ENCODE peak calls at places on chromosome 12, in six cellular contexts. One of them, this sample, is unnamed.

GRCh38 chr12:53485955-53486729 is 13.1 kb downstream of the MAP3K12 start:
- DNase-seq in A549: no peak
- DNase-seq in NCI-H226: no peak
- DNase-seq in IMR-90: no peak
- DNase-seq in stimulated activated CD8-positive, alpha-beta memory T cell treated with anti-CD3 and anti-CD28 coated beads, Interleukin-2, amount 100 ng/mL, for 1 hour: no peak
- DNase-seq in head of caudate nucleus: no peak
- DNase-seq in this sample: no peak

GRCh38 chr12:92928431-92928961 is 599 bp downstream of the EEA1 start:
- DNase-seq in A549: peak
- DNase-seq in NCI-H226: peak
- DNase-seq in IMR-90: no peak
- DNase-seq in stimulated activated CD8-positive, alpha-beta memory T cell treated with anti-CD3 and anti-CD28 coated beads, Interleukin-2, amount 100 ng/mL, for 1 hour: peak
- DNase-seq in head of caudate nucleus: peak
- DNase-seq in this sample: no peak

GRCh38 chr12:8852119-8852518 is 29.7 kb downstream of the A2ML1 start:
- DNase-seq in A549: no peak
- DNase-seq in NCI-H226: no peak
- DNase-seq in IMR-90: no peak
- DNase-seq in stimulated activated CD8-positive, alpha-beta memory T cell treated with anti-CD3 and anti-CD28 coated beads, Interleukin-2, amount 100 ng/mL, for 1 hour: no peak
- DNase-seq in head of caudate nucleus: no peak
- DNase-seq in this sample: no peak

GRCh38 chr12:13942826-13943225 is 38.6 kb downstream of the GRIN2B start:
- DNase-seq in A549: peak
- DNase-seq in NCI-H226: no peak
- DNase-seq in IMR-90: no peak
- DNase-seq in stimulated activated CD8-positive, alpha-beta memory T cell treated with anti-CD3 and anti-CD28 coated beads, Interleukin-2, amount 100 ng/mL, for 1 hour: no peak
- DNase-seq in head of caudate nucleus: no peak
- DNase-seq in this sample: peak

GRCh38 chr12:16437281-16437816 is 89.9 kb downstream of the MGST1 start:
- DNase-seq in A549: no peak
- DNase-seq in NCI-H226: no peak
- DNase-seq in IMR-90: no peak
- DNase-seq in stimulated activated CD8-positive, alpha-beta memory T cell treated with anti-CD3 and anti-CD28 coated beads, Interleukin-2, amount 100 ng/mL, for 1 hour: no peak
- DNase-seq in head of caudate nucleus: no peak
- DNase-seq in this sample: no peak

GRCh38 chr12:93804392-93805179 is 127.4 kb downstream of the CRADD start:
- DNase-seq in A549: no peak
- DNase-seq in NCI-H226: no peak
- DNase-seq in IMR-90: no peak
- DNase-seq in stimulated activated CD8-positive, alpha-beta memory T cell treated with anti-CD3 and anti-CD28 coated beads, Interleukin-2, amount 100 ng/mL, for 1 hour: no peak
- DNase-seq in head of caudate nucleus: no peak
- DNase-seq in this sample: no peak

GRCh38 chr12:92424338-92424737 is 278.5 kb upstream of the PLEKHG7 start:
- DNase-seq in A549: no peak
- DNase-seq in NCI-H226: peak
- DNase-seq in IMR-90: peak
- DNase-seq in stimulated activated CD8-positive, alpha-beta memory T cell treated with anti-CD3 and anti-CD28 coated beads, Interleukin-2, amount 100 ng/mL, for 1 hour: no peak
- DNase-seq in head of caudate nucleus: no peak
- DNase-seq in this sample: no peak

GRCh38 chr12:6056406-6057211 is 67.9 kb downstream of the VWF start:
- DNase-seq in A549: peak
- DNase-seq in NCI-H226: no peak
- DNase-seq in IMR-90: no peak
- DNase-seq in stimulated activated CD8-positive, alpha-beta memory T cell treated with anti-CD3 and anti-CD28 coated beads, Interleukin-2, amount 100 ng/mL, for 1 hour: no peak
- DNase-seq in head of caudate nucleus: peak
- DNase-seq in this sample: peak

GRCh38 chr12:31003861-31004640 is 69.6 kb upstream of the DDX11 start:
- DNase-seq in A549: no peak
- DNase-seq in NCI-H226: no peak
- DNase-seq in IMR-90: no peak
- DNase-seq in stimulated activated CD8-positive, alpha-beta memory T cell treated with anti-CD3 and anti-CD28 coated beads, Interleukin-2, amount 100 ng/mL, for 1 hour: no peak
- DNase-seq in head of caudate nucleus: no peak
- DNase-seq in this sample: no peak

GRCh38 chr12:22981711-22982110 is 356.7 kb downstream of the ETNK1 start:
- DNase-seq in A549: peak
- DNase-seq in NCI-H226: no peak
- DNase-seq in IMR-90: peak
- DNase-seq in stimulated activated CD8-positive, alpha-beta memory T cell treated with anti-CD3 and anti-CD28 coated beads, Interleukin-2, amount 100 ng/mL, for 1 hour: no peak
- DNase-seq in head of caudate nucleus: no peak
- DNase-seq in this sample: peak

GRCh38 chr12:49794021-49794420 is 34.2 kb downstream of the NCKAP5L start:
- DNase-seq in A549: no peak
- DNase-seq in NCI-H226: no peak
- DNase-seq in IMR-90: no peak
- DNase-seq in stimulated activated CD8-positive, alpha-beta memory T cell treated with anti-CD3 and anti-CD28 coated beads, Interleukin-2, amount 100 ng/mL, for 1 hour: no peak
- DNase-seq in head of caudate nucleus: no peak
- DNase-seq in this sample: no peak

GRCh38 chr12:106195638-106196037 is 52.2 kb downstream of the CKAP4 start:
- DNase-seq in A549: no peak
- DNase-seq in NCI-H226: no peak
- DNase-seq in IMR-90: peak
- DNase-seq in stimulated activated CD8-positive, alpha-beta memory T cell treated with anti-CD3 and anti-CD28 coated beads, Interleukin-2, amount 100 ng/mL, for 1 hour: no peak
- DNase-seq in head of caudate nucleus: peak
- DNase-seq in this sample: no peak

GRCh38 chr12:125092872-125093680 is 27.8 kb downstream of the AACS start:
- DNase-seq in A549: peak
- DNase-seq in NCI-H226: no peak
- DNase-seq in IMR-90: peak
- DNase-seq in stimulated activated CD8-positive, alpha-beta memory T cell treated with anti-CD3 and anti-CD28 coated beads, Interleukin-2, amount 100 ng/mL, for 1 hour: no peak
- DNase-seq in head of caudate nucleus: peak
- DNase-seq in this sample: peak

GRCh38 chr12:82758743-82759142 is 72.0 kb downstream of the TMTC2 start:
- DNase-seq in A549: peak
- DNase-seq in NCI-H226: no peak
- DNase-seq in IMR-90: no peak
- DNase-seq in stimulated activated CD8-positive, alpha-beta memory T cell treated with anti-CD3 and anti-CD28 coated beads, Interleukin-2, amount 100 ng/mL, for 1 hour: no peak
- DNase-seq in head of caudate nucleus: no peak
- DNase-seq in this sample: no peak

GRCh38 chr12:120119395-120119973 is 2.9 kb upstream of the RAB35 start:
- DNase-seq in A549: peak
- DNase-seq in NCI-H226: no peak
- DNase-seq in IMR-90: peak
- DNase-seq in stimulated activated CD8-positive, alpha-beta memory T cell treated with anti-CD3 and anti-CD28 coated beads, Interleukin-2, amount 100 ng/mL, for 1 hour: no peak
- DNase-seq in head of caudate nucleus: no peak
- DNase-seq in this sample: no peak

GRCh38 chr12:3753549-3754284 is 808 bp upstream of the CRACR2A start:
- DNase-seq in A549: no peak
- DNase-seq in NCI-H226: no peak
- DNase-seq in IMR-90: no peak
- DNase-seq in stimulated activated CD8-positive, alpha-beta memory T cell treated with anti-CD3 and anti-CD28 coated beads, Interleukin-2, amount 100 ng/mL, for 1 hour: no peak
- DNase-seq in head of caudate nucleus: no peak
- DNase-seq in this sample: no peak

GRCh38 chr12:130700492-130701401 is 15.4 kb downstream of the RIMBP2 start:
- DNase-seq in A549: no peak
- DNase-seq in NCI-H226: no peak
- DNase-seq in IMR-90: no peak
- DNase-seq in stimulated activated CD8-positive, alpha-beta memory T cell treated with anti-CD3 and anti-CD28 coated beads, Interleukin-2, amount 100 ng/mL, for 1 hour: no peak
- DNase-seq in head of caudate nucleus: peak
- DNase-seq in this sample: no peak

GRCh38 chr12:15931590-15932053 is 20.5 kb downstream of the DERA start:
- DNase-seq in A549: peak
- DNase-seq in NCI-H226: no peak
- DNase-seq in IMR-90: no peak
- DNase-seq in stimulated activated CD8-positive, alpha-beta memory T cell treated with anti-CD3 and anti-CD28 coated beads, Interleukin-2, amount 100 ng/mL, for 1 hour: no peak
- DNase-seq in head of caudate nucleus: no peak
- DNase-seq in this sample: peak

GRCh38 chr12:15563683-15564082 is 225.5 kb downstream of the EPS8 start:
- DNase-seq in A549: no peak
- DNase-seq in NCI-H226: no peak
- DNase-seq in IMR-90: peak
- DNase-seq in stimulated activated CD8-positive, alpha-beta memory T cell treated with anti-CD3 and anti-CD28 coated beads, Interleukin-2, amount 100 ng/mL, for 1 hour: no peak
- DNase-seq in head of caudate nucleus: no peak
- DNase-seq in this sample: no peak

GRCh38 chr12:121792607-121793500 is 634 bp downstream of the RHOF start:
- DNase-seq in A549: no peak
- DNase-seq in NCI-H226: no peak
- DNase-seq in IMR-90: no peak
- DNase-seq in stimulated activated CD8-positive, alpha-beta memory T cell treated with anti-CD3 and anti-CD28 coated beads, Interleukin-2, amount 100 ng/mL, for 1 hour: no peak
- DNase-seq in head of caudate nucleus: no peak
- DNase-seq in this sample: peak

GRCh38 chr12:6769003-6769389 is 2.8 kb downstream of the PTMS start:
- DNase-seq in A549: peak
- DNase-seq in NCI-H226: no peak
- DNase-seq in IMR-90: peak
- DNase-seq in stimulated activated CD8-positive, alpha-beta memory T cell treated with anti-CD3 and anti-CD28 coated beads, Interleukin-2, amount 100 ng/mL, for 1 hour: no peak
- DNase-seq in head of caudate nucleus: no peak
- DNase-seq in this sample: peak

This sample was measured in Caco-2.